ENCODE peak calls at places on chromosomes 13 and 19, in ten cellular contexts. T is lower lobe of right lung, X is left lung, V is psoas muscle, E is thoracic aorta, O is transverse colon, L is fibroblast of lung, K is right cardiac atrium, Y is PC-3, D is tibial artery. C is an unnamed sample.

GRCh38 chr19:7515091-7515470 is 822 bp upstream of the ZNF358 start:
- DNase-seq in T (no peak), X (no peak), V (no peak), E (peak; percentile 79), O (peak; percentile 54), L (peak; percentile 82), K (peak; percentile 65), Y (no peak), D (peak; percentile 95), C (peak; percentile 84)

GRCh38 chr19:16628984-16629691 is 1.1 kb upstream of the MED26 start:
- DNase-seq in T (no peak), X (no peak), V (peak; percentile 51), E (no peak), O (peak; percentile 65), L (peak; percentile 69), K (peak; percentile 29), Y (no peak), D (no peak), C (no peak)

GRCh38 chr13:63107163-63107935 is 1691.7 kb upstream of the PCDH20 start:
- DNase-seq in T (no peak), X (no peak), V (no peak), E (no peak), O (no peak), L (peak; percentile 35), K (no peak), Y (peak; percentile 33), D (no peak), C (no peak)

GRCh38 chr13:79837741-79838450 is 356.9 kb downstream of the NDFIP2 start:
- DNase-seq in T (no peak), X (no peak), V (no peak), E (no peak), O (no peak), L (no peak), K (no peak), Y (peak; percentile 17), D (no peak), C (peak; percentile 63)

GRCh38 chr13:99797716-99798115 is 173.9 kb downstream of the ZIC5 start:
- DNase-seq in T (no peak), X (no peak), V (no peak), E (no peak), O (no peak), L (no peak), K (no peak), Y (no peak), D (no peak), C (no peak)

GRCh38 chr19:40223135-40223822 is 3.2 kb downstream of the CCNP start:
- DNase-seq in T (no peak), X (peak; percentile 77), V (no peak), E (no peak), O (peak; percentile 67), L (no peak), K (no peak), Y (peak; percentile 51), D (no peak), C (no peak)

GRCh38 chr19:38830039-38830733 is 1.4 kb downstream of the ECH1 start:
- DNase-seq in T (no peak), X (no peak), V (no peak), E (no peak), O (no peak), L (peak; percentile 73), K (no peak), Y (peak; percentile 31), D (no peak), C (no peak)

GRCh38 chr13:75360170-75360569 is 121.8 kb downstream of the TBC1D4 start:
- DNase-seq in T (no peak), X (no peak), V (no peak), E (no peak), O (no peak), L (no peak), K (no peak), Y (no peak), D (no peak), C (no peak)

GRCh38 chr13:75754936-75755335 is 118.8 kb downstream of the LMO7 start:
- DNase-seq in T (no peak), X (no peak), V (no peak), E (no peak), O (no peak), L (no peak), K (no peak), Y (no peak), D (no peak), C (no peak)

GRCh38 chr13:73138276-73138950 is 79.6 kb downstream of the KLF5 start:
- DNase-seq in T (no peak), X (no peak), V (no peak), E (no peak), O (no peak), L (peak; percentile 62), K (no peak), Y (peak; percentile 83), D (no peak), C (no peak)

GRCh38 chr13:47463726-47464125 is 537.3 kb downstream of the SUCLA2 start:
- DNase-seq in T (no peak), X (peak; percentile 37), V (no peak), E (no peak), O (no peak), L (peak; percentile 59), K (no peak), Y (no peak), D (no peak), C (peak; percentile 78)

GRCh38 chr13:73827434-73827833 is 306.8 kb downstream of the KLF12 start:
- DNase-seq in T (no peak), X (no peak), V (no peak), E (no peak), O (no peak), L (no peak), K (no peak), Y (no peak), D (no peak), C (no peak)

DNA sequence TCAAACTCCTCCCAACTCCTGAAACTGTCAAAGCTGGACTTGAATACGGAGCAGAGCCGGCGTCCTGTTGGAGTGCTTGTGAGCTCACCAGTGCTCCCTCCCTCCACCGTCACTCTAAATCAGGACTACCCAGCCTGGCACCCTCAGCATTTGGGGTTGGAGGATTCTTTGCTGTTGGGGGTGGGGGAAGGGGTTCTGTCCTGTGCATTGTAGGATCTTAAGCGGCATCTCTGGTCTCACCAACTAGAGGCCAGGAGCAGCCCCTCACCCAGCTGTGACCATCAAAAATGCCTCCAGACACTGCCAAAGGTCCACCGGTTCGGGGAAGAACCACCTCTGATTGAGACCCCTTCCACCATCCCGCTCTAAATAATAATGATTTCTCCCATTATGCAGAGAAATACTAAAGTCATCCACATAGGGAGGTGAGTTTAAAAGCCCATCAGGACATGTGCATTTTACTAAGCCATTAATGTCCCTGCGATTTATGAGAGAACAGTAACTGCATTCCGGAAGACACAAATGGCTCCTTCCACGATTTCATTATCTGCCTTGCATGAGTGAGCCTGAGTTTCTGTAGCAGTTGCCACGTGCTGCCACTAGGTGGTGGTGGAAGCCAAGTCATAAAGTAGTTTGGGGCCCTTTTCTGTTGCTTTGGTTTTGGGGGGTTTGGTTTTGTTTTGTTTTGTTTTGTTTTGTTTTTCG is 16.1 kb upstream of the USP29 start:
- DNase-seq in T (no peak), X (no peak), V (peak; percentile 59), E (peak; percentile 2), O (peak; percentile 29), L (peak; percentile 65), K (peak; percentile 48), Y (peak; percentile 85), D (peak; percentile 67), C (no peak)
- H3K9me3 ChIP-seq in T (no peaks in the 10 kb centered on the region), X (no peaks in the 10 kb centered on the region), V (peaks cover 10% of the 10 kb centered on the region), E (peaks cover 5% of the 10 kb centered on the region), O (no peaks in the 10 kb centered on the region), L (no peaks in the 10 kb centered on the region), K (no peaks in the 10 kb centered on the region), Y (peaks cover 7% of the 10 kb centered on the region), D (no peaks in the 10 kb centered on the region), C (peaks cover 15% of the 10 kb centered on the region)

GRCh38 chr13:98158172-98158907 is 15.4 kb downstream of the FARP1 start:
- DNase-seq in T (no peak), X (no peak), V (no peak), E (no peak), O (no peak), L (peak; percentile 36), K (no peak), Y (no peak), D (no peak), C (no peak)

GRCh38 chr13:98155475-98156111 is 12.7 kb downstream of the FARP1 start:
- DNase-seq in T (no peak), X (no peak), V (no peak), E (no peak), O (no peak), L (peak; percentile 87), K (peak; percentile 19), Y (peak; percentile 45), D (no peak), C (no peak)

GRCh38 chr13:98156259-98156658 is 13.4 kb downstream of the FARP1 start:
- DNase-seq in T (no peak), X (no peak), V (no peak), E (no peak), O (no peak), L (no peak), K (no peak), Y (no peak), D (no peak), C (no peak)

GRCh38 chr13:98157188-98157587 is 14.3 kb downstream of the FARP1 start:
- DNase-seq in T (no peak), X (no peak), V (no peak), E (no peak), O (no peak), L (no peak), K (no peak), Y (no peak), D (no peak), C (no peak)

GRCh38 chr13:98157609-98158008 is 14.7 kb downstream of the FARP1 start:
- DNase-seq in T (no peak), X (no peak), V (no peak), E (no peak), O (no peak), L (no peak), K (no peak), Y (no peak), D (no peak), C (no peak)
- H3K27ac ChIP-seq in T (no peak overlapping the region), X (no peak overlapping the region), V (no peak overlapping the region), E (no peak overlapping the region), O (no peak overlapping the region), L (no peak overlapping the region), K (no peak overlapping the region), Y (no peak overlapping the region), D (no peak overlapping the region), C (no peak overlapping the region)

GRCh38 chr19:32269831-32270230 is 75.6 kb upstream of the ZNF507 start:
- DNase-seq in T (no peak), X (no peak), V (no peak), E (no peak), O (no peak), L (no peak), K (no peak), Y (no peak), D (no peak), C (no peak)
- H3K4me1 ChIP-seq in T (no peaks in the 10 kb centered on the region), X (no peaks in the 10 kb centered on the region), V (no peaks in the 10 kb centered on the region), E (no peaks in the 10 kb centered on the region), O (no peaks in the 10 kb centered on the region), L (no peaks in the 10 kb centered on the region), K (no peaks in the 10 kb centered on the region), Y (no peaks in the 10 kb centered on the region), D (no peaks in the 10 kb centered on the region), C (no peaks in the 10 kb centered on the region)

DNA sequence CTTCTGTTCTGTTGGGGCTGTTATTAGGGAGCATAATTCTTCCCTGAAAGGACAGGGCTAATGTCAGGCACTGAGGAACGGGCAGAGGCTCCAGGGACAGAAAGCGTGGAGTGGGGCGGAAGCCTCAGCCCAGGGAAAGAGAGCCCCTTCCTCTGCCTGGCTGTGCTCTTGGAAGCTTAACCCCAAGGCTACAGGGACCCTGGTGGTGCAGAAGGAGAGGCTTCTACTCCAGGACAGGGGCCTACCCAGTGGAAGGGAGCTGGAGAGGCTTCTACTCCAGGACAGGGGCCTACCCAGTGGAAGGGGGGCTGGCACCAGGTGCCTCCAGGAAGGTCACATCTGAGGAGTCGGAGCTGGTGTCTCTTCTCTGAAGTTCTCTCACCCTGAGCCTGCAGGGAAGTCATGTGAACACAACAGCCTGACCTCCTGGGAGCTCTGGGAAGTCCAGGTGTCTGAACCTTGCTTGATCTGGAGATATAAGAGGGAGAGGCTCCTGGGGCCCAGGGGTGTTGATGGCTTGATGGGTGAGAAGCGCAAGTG is 159.5 kb upstream of the SOX1 start:
- DNase-seq in T (no peak), X (no peak), V (no peak), E (no peak), O (no peak), L (no peak), K (no peak), Y (no peak), D (no peak), C (no peak)
- H3K9me3 ChIP-seq in T (no peaks in the 10 kb centered on the region), X (no peaks in the 10 kb centered on the region), V (no peaks in the 10 kb centered on the region), E (no peaks in the 10 kb centered on the region), O (no peaks in the 10 kb centered on the region), L (no peaks in the 10 kb centered on the region), K (no peaks in the 10 kb centered on the region), Y (no peaks in the 10 kb centered on the region), D (no peaks in the 10 kb centered on the region), C (peaks cover 11% of the 10 kb centered on the region)

C was measured in SJSA1.